ENCODE peak calls at places on chromosomes 5 and 9, in five cellular contexts. One of them, this sample, is unnamed.

GRCh38 chr9:13718086-13718485 is 438.6 kb upstream of the MPDZ start:
- DNase-seq in activated CD8-positive, alpha-beta memory T cell treated with anti-CD3 and anti-CD28 coated beads, Interleukin-2, amount 10 ng/mL, durations not matched to agents 7 days and 5 days: no peak
- DNase-seq in caudate nucleus: no peak
- DNase-seq in fibroblast of lung: no peak
- DNase-seq in retina: no peak
- DNase-seq in this sample: peak

GRCh38 chr5:375336-375920 is 53.9 kb downstream of the AHRR start:
- DNase-seq in retina: no peak
- DNase-seq in fibroblast of lung: no peak
- DNase-seq in caudate nucleus: no peak
- DNase-seq in activated CD8-positive, alpha-beta memory T cell treated with anti-CD3 and anti-CD28 coated beads, Interleukin-2, amount 10 ng/mL, durations not matched to agents 7 days and 5 days: peak
- DNase-seq in this sample: no peak

GRCh38 chr5:129361441-129362025 is 98.6 kb upstream of the ADAMTS19 start:
- DNase-seq in activated CD8-positive, alpha-beta memory T cell treated with anti-CD3 and anti-CD28 coated beads, Interleukin-2, amount 10 ng/mL, durations not matched to agents 7 days and 5 days: no peak
- DNase-seq in fibroblast of lung: peak
- DNase-seq in retina: no peak
- DNase-seq in caudate nucleus: no peak
- DNase-seq in this sample: no peak

GRCh38 chr5:145178667-145179523 is 656.2 kb downstream of the PRELID2 start:
- DNase-seq in activated CD8-positive, alpha-beta memory T cell treated with anti-CD3 and anti-CD28 coated beads, Interleukin-2, amount 10 ng/mL, durations not matched to agents 7 days and 5 days: no peak
- DNase-seq in fibroblast of lung: no peak
- DNase-seq in caudate nucleus: no peak
- DNase-seq in retina: no peak
- DNase-seq in this sample: no peak

GRCh38 chr9:120894404-120895226 is 17.6 kb upstream of the PHF19 start:
- DNase-seq in activated CD8-positive, alpha-beta memory T cell treated with anti-CD3 and anti-CD28 coated beads, Interleukin-2, amount 10 ng/mL, durations not matched to agents 7 days and 5 days: no peak
- DNase-seq in retina: peak
- DNase-seq in fibroblast of lung: peak
- DNase-seq in caudate nucleus: no peak
- DNase-seq in this sample: no peak

GRCh38 chr9:98558575-98558974 is 150.2 kb downstream of the GABBR2 start:
- DNase-seq in caudate nucleus: no peak
- DNase-seq in fibroblast of lung: no peak
- DNase-seq in activated CD8-positive, alpha-beta memory T cell treated with anti-CD3 and anti-CD28 coated beads, Interleukin-2, amount 10 ng/mL, durations not matched to agents 7 days and 5 days: no peak
- DNase-seq in retina: peak
- DNase-seq in this sample: no peak

GRCh38 chr9:35553670-35554543 is 51.2 kb upstream of the TESK1 start:
- DNase-seq in caudate nucleus: peak
- DNase-seq in fibroblast of lung: peak
- DNase-seq in activated CD8-positive, alpha-beta memory T cell treated with anti-CD3 and anti-CD28 coated beads, Interleukin-2, amount 10 ng/mL, durations not matched to agents 7 days and 5 days: peak
- DNase-seq in retina: peak
- DNase-seq in this sample: peak

GRCh38 chr9:87824216-87824875 is 58.3 kb upstream of the SPATA31E1 start:
- DNase-seq in retina: no peak
- DNase-seq in activated CD8-positive, alpha-beta memory T cell treated with anti-CD3 and anti-CD28 coated beads, Interleukin-2, amount 10 ng/mL, durations not matched to agents 7 days and 5 days: no peak
- DNase-seq in caudate nucleus: no peak
- DNase-seq in fibroblast of lung: no peak
- DNase-seq in this sample: no peak

GRCh38 chr9:123561055-123561454 is 205.1 kb downstream of the CRB2 start:
- DNase-seq in retina: no peak
- DNase-seq in activated CD8-positive, alpha-beta memory T cell treated with anti-CD3 and anti-CD28 coated beads, Interleukin-2, amount 10 ng/mL, durations not matched to agents 7 days and 5 days: no peak
- DNase-seq in caudate nucleus: no peak
- DNase-seq in fibroblast of lung: no peak
- DNase-seq in this sample: no peak

GRCh38 chr5:135878156-135878620 is 17.5 kb downstream of the IL9 start:
- DNase-seq in fibroblast of lung: no peak
- DNase-seq in retina: no peak
- DNase-seq in caudate nucleus: no peak
- DNase-seq in activated CD8-positive, alpha-beta memory T cell treated with anti-CD3 and anti-CD28 coated beads, Interleukin-2, amount 10 ng/mL, durations not matched to agents 7 days and 5 days: no peak
- DNase-seq in this sample: no peak

This sample was measured in brain microvascular endothelial cell.